ENCODE peak calls at places on chromosome 7, in eight cellular contexts. Q is HCT116, K is hepatocyte, J is OCI-LY7, D is GM23248, R is PC-3, Y is SK-N-SH, W is MM.1S. F is an unnamed sample.

GRCh38 chr7:20089431-20089830 is 127.8 kb downstream of the MACC1 start:
- DNase-seq in W (no peak), J (no peak), R (no peak), K (no peak), D (no peak), Q (no peak), Y (no peak), F (no peak)

GRCh38 chr7:109836016-109836415 is 1254.9 kb upstream of the LRRN3 start:
- DNase-seq in W (no peak), D (no peak), K (no peak), Q (no peak), J (no peak), R (no peak), Y (no peak), F (no peak)

GRCh38 chr7:105439174-105439893 is 50.6 kb upstream of the SRPK2 start:
- DNase-seq in K (no peak), Q (no peak), R (peak; percentile 71), D (peak; percentile 91), Y (peak; percentile 32), J (no peak), W (no peak), F (no peak)

GRCh38 chr7:140281255-140281654 is 104.5 kb upstream of the KDM7A start:
- DNase-seq in R (no peak), Y (no peak), K (no peak), J (no peak), Q (no peak), D (no peak), W (no peak), F (no peak)

GRCh38 chr7:151380199-151381082 is 29.4 kb downstream of the WDR86 start:
- DNase-seq in W (no peak), D (no peak), R (no peak), K (no peak), J (no peak), Q (no peak), Y (peak; percentile 50), F (no peak)

GRCh38 chr7:117163101-117163500 is 159.8 kb downstream of the WNT2 start:
- DNase-seq in Y (no peak), J (no peak), Q (no peak), W (no peak), K (no peak), D (no peak), R (peak; percentile 87), F (no peak)

GRCh38 chr7:102404005-102404861 is 8.1 kb downstream of the PRKRIP1 start:
- DNase-seq in D (peak; percentile 71), R (peak; percentile 59), W (peak; percentile 93), Y (peak; percentile 82), Q (peak; percentile 35), K (peak; percentile 71), J (peak; percentile 89), F (peak; percentile 87)

GRCh38 chr7:3134715-3135114 is 91.0 kb upstream of the CARD11 start:
- DNase-seq in K (no peak), Q (no peak), Y (no peak), W (no peak), D (no peak), R (no peak), J (no peak), F (no peak)

GRCh38 chr7:34190299-34190698 is 285.0 kb downstream of the BMPER start:
- DNase-seq in Y (no peak), Q (no peak), R (no peak), J (no peak), K (no peak), W (no peak), D (no peak), F (no peak)

GRCh38 chr7:96654630-96655188 is 54.9 kb downstream of the SEM1 start:
- DNase-seq in J (no peak), K (no peak), D (no peak), Y (no peak), W (no peak), Q (no peak), R (no peak), F (no peak)

GRCh38 chr7:155763721-155764431 is 48.4 kb downstream of the SHH start:
- DNase-seq in Q (no peak), R (no peak), J (no peak), W (no peak), K (peak; percentile 45), D (no peak), Y (no peak), F (no peak)

GRCh38 chr7:158249692-158250091 is 337.9 kb downstream of the PTPRN2 start:
- DNase-seq in K (no peak), R (no peak), J (no peak), Q (no peak), D (no peak), Y (peak; percentile 3), W (no peak), F (no peak)
- H3K9me2 ChIP-seq in K (no peaks in the 10 kb centered on the region), R (no peaks in the 10 kb centered on the region), J (no peaks in the 10 kb centered on the region), Q (no peaks in the 10 kb centered on the region), D (no peaks in the 10 kb centered on the region), Y (no peaks in the 10 kb centered on the region), W (no peaks in the 10 kb centered on the region), F (no peaks in the 10 kb centered on the region)

DNA sequence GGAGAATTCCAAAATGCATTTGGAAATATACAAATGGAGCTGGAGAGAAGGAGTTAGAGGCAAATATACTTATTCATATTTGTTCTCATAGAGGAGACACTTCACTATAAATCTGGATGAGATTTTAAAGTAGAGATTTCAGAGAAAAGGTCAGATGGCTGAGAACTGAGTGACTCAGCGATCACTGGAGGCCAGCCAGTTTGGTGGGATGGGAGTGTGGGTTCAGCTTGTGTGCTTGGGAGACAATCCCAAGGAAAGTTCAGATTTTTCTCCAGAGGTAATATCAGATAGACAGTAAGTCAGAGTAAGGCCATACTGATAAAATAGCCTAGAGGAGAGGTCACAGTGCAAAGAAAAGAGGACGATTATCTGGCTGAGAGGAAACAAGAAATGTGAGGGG is 66.9 kb downstream of the MDFIC start:
- DNase-seq in R (peak; percentile 76), K (no peak), J (no peak), Q (no peak), D (peak; percentile 71), W (no peak), Y (no peak), F (no peak)
- TF ChIP-seq EZH2phosphoT487 in R (no peak), K (no peak), J (no peak), Q (no peak), D (no peak), W (no peak), Y (no peak), F (no peak)

DNA sequence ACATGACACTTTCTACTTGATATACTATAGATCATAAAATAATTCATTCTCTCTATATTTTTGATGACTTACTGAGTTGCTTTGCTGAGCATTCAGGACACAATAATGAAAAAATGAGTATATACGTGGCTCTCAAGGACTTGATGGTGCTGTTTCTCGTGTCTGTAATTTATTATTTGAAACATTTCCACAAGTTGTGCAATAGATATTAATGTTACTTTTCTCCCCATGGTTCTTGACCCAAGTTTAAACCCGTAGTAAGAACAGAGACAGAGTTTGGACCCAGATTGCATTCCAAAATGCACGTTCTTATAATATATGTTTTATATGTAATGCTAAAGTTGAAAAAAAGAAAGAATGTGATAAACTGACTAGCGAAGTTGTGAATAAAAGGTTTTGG is 94.2 kb upstream of the FAM3C start:
- DNase-seq in D (no peak), J (no peak), K (no peak), Q (no peak), W (no peak), R (no peak), Y (no peak), F (no peak)
- H3K9me2 ChIP-seq in D (no peaks in the 10 kb centered on the region), J (no peaks in the 10 kb centered on the region), K (no peaks in the 10 kb centered on the region), Q (no peaks in the 10 kb centered on the region), W (no peaks in the 10 kb centered on the region), R (no peaks in the 10 kb centered on the region), Y (no peaks in the 10 kb centered on the region), F (no peaks in the 10 kb centered on the region)

DNA sequence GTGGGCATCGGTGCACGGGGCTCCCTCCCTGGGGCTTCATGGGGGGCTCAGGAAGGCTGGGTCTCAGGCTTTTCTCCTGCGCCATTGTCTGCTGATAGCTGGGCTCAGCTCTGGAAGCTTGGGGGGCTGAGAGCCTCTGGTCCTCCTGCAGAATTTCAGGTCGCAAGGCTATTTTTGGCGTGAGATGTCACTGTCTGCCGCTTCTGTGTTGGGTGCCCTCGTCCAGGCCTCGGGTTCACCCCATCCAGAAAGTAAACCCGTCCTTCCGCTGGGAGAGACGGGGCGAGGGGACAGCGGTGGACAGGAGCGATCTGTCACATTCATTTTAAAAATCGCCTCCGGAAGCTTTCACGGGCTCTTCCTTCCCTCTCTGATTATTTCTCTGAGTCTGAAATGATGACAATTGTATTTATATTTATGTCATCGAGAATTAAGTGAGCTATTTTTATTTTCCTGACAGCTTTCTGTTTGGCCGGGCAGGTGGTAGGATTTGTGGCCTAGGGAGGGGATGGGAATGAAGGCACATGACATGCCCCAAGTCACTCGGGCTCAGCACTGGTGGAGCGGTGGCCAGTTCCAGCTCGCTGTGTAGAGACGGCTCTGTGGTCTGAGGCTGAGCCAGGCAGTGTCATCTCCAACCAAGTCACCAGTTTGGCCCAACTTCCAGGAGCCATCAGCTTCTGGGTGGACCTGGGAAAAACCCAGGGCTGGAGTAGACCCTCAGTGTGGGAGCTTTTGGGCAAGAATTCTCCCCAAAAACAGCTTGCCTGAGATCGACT is 40.6 kb upstream of the AP5Z1 start:
- DNase-seq in Q (no peak), Y (no peak), R (no peak), D (no peak), J (no peak), W (no peak), K (no peak), F (no peak)
- TF ChIP-seq EZH2phosphoT487 in Q (no peak), Y (no peak), R (no peak), D (no peak), J (no peak), W (no peak), K (no peak), F (no peak)

DNA sequence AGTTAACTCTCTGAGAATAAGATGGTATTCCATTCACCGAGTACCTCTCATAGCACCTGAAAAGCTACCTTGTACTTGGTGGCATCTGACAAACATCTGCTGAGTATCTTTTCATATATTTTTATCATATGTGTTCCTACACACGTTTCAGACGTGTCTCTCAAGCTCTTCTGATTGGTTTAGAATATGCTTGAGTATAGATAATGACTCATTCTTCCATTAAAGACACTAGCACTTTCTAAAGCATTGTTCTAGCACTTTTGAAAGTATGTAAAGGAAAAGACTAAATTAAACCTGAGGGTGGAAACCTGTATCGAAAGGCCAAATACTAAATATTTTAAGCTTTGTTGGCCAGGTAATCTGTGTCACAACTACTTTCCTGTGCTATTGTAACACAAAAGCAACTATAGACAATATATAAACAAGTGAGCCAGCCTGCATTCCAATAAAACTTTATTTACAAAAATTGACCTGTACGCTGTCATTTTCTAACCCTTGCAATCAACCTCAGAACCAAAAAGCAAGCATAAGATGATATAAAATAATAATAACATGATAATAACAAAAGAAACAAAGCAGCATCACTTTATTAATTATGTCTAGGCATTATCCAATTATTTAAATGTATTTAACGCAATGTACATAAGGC is 95.3 kb downstream of the DGKI start:
- DNase-seq in Y (no peak), R (no peak), J (no peak), K (no peak), Q (no peak), D (no peak), W (peak; percentile 98), F (no peak)
- H3K9me2 ChIP-seq in Y (no peaks in the 10 kb centered on the region), R (no peaks in the 10 kb centered on the region), J (no peaks in the 10 kb centered on the region), K (no peaks in the 10 kb centered on the region), Q (no peaks in the 10 kb centered on the region), D (no peaks in the 10 kb centered on the region), W (no peaks in the 10 kb centered on the region), F (peaks cover 3% of the 10 kb centered on the region)

GRCh38 chr7:16753932-16754571 is 497 bp downstream of the TSPAN13 start:
- DNase-seq in Q (no peak), W (peak; percentile 9), R (peak; percentile 27), J (peak; percentile 35), K (peak; percentile 66), D (peak; percentile 60), Y (peak; percentile 81), F (peak; percentile 79)
- TF ChIP-seq EZH2phosphoT487 in Q (no peak), W (no peak), R (no peak), J (no peak), K (no peak), D (no peak), Y (no peak), F (no peak)

F was measured in GM23338.